ENCODE peak calls at places on chromosomes 16 and 17, in four cellular contexts. G is AG04450, I is GM12865, S is heart right ventricle. D is an unnamed sample.

GRCh38 chr17:76546556-76547182 is 6.8 kb downstream of the PRCD start:
- DNase-seq in I (no peak), S (no peak), G (peak), D (peak)

GRCh38 chr17:75105269-75106080 is 4.3 kb upstream of the ARMC7 start:
- DNase-seq in I (peak), S (no peak), G (no peak), D (no peak)

GRCh38 chr16:65254144-65254543 is 132.3 kb upstream of the CDH11 start:
- DNase-seq in S (no peak), G (no peak), I (no peak), D (no peak)

GRCh38 chr16:28873543-28874201 is 4.6 kb upstream of the ATP2A1 start:
- DNase-seq in G (no peak), I (peak), S (no peak), D (no peak)

GRCh38 chr17:67488161-67488560 is 111.1 kb downstream of the PITPNC1 start:
- DNase-seq in G (no peak), S (peak), I (no peak), D (no peak)

GRCh38 chr16:82082543-82083244 is 47.6 kb downstream of the HSD17B2 start:
- DNase-seq in I (peak), S (no peak), G (no peak), D (no peak)

GRCh38 chr16:86718118-86718517 is 139.8 kb downstream of the FOXL1 start:
- DNase-seq in G (no peak), S (no peak), I (peak), D (no peak)

GRCh38 chr17:35972535-35972934 is 8.8 kb downstream of the CCL16 start:
- DNase-seq in S (no peak), G (no peak), I (no peak), D (no peak)

GRCh38 chr17:251531-251930 is 70.1 kb upstream of the DOC2B start:
- DNase-seq in G (no peak), S (no peak), I (no peak), D (no peak)

GRCh38 chr17:69090365-69090764 is 29.6 kb upstream of the ABCA9 start:
- DNase-seq in S (no peak), G (no peak), I (no peak), D (no peak)

GRCh38 chr17:17712268-17712924 is 31.1 kb downstream of the RAI1 start:
- DNase-seq in I (peak), S (no peak), G (peak), D (peak)

GRCh38 chr17:44002141-44002848 is 2.1 kb upstream of the NAGS start:
- DNase-seq in S (no peak), I (no peak), G (peak), D (peak)

GRCh38 chr17:11251561-11252107 is 10.6 kb downstream of the SHISA6 start:
- DNase-seq in S (no peak), G (no peak), I (no peak), D (no peak)

GRCh38 chr17:48970865-48971687 is 2.7 kb upstream of the GIP start:
- DNase-seq in S (no peak), I (no peak), G (no peak), D (no peak)

GRCh38 chr17:41615454-41615853 is 2.9 kb upstream of the KRT16 start:
- DNase-seq in I (no peak), S (no peak), G (no peak), D (no peak)

GRCh38 chr16:28193530-28194423 is 18.0 kb downstream of the XPO6 start:
- DNase-seq in S (no peak), I (peak), G (peak), D (peak)

GRCh38 chr17:32941419-32942032 is 13.6 kb downstream of the TMEM98 start:
- DNase-seq in S (no peak), I (no peak), G (no peak), D (no peak)

GRCh38 chr17:28145348-28145747 is 102.9 kb downstream of the NLK start:
- DNase-seq in G (no peak), S (no peak), I (no peak), D (no peak)

GRCh38 chr16:89191033-89191900 is 9.1 kb downstream of the SLC22A31 start:
- DNase-seq in I (no peak), G (no peak), S (no peak), D (no peak)

GRCh38 chr16:1470543-1471251 is 4.1 kb downstream of the CLCN7 start:
- DNase-seq in S (no peak), G (no peak), I (no peak), D (no peak)

GRCh38 chr17:81911277-81911961 is at the start of gene PCYT2:
- DNase-seq in I (peak), G (peak), S (peak), D (no peak)

GRCh38 chr17:81913394-81914102 is 2.3 kb upstream of the PCYT2 start:
- DNase-seq in S (no peak), I (no peak), G (no peak), D (no peak)

GRCh38 chr17:81912441-81913309 is 1.5 kb upstream of the PCYT2 start:
- DNase-seq in G (no peak), S (no peak), I (no peak), D (no peak)

GRCh38 chr17:81910840-81911276 is 341 bp downstream of the PCYT2 start:
- DNase-seq in S (no peak), G (no peak), I (no peak), D (no peak)

DNA sequence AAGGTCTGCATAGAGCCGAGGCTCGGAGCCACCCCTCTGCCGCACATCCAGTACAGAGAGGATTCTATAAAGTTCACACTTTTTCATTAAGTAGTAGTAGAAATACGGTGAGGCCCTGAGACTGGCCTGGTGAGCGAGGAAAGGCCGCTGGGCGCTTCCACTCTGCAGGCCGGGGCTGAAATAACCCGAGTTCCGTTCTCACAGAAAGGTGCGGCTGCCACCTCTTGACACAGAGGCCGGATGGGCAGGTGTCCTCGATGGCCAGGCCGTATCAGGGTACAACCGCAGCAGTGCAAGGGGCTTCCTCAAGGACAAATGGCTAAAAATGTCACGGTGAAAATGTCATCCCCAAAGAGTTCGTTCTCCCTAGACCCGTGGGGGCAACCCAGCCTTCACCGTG is 770 bp upstream of the PCYT2 start:
- DNase-seq in G (no peak), S (no peak), I (no peak), D (no peak)
- TF ChIP-seq CTCF in G (no peak), S (no peak), I (no peak), D (no peak)

DNA sequence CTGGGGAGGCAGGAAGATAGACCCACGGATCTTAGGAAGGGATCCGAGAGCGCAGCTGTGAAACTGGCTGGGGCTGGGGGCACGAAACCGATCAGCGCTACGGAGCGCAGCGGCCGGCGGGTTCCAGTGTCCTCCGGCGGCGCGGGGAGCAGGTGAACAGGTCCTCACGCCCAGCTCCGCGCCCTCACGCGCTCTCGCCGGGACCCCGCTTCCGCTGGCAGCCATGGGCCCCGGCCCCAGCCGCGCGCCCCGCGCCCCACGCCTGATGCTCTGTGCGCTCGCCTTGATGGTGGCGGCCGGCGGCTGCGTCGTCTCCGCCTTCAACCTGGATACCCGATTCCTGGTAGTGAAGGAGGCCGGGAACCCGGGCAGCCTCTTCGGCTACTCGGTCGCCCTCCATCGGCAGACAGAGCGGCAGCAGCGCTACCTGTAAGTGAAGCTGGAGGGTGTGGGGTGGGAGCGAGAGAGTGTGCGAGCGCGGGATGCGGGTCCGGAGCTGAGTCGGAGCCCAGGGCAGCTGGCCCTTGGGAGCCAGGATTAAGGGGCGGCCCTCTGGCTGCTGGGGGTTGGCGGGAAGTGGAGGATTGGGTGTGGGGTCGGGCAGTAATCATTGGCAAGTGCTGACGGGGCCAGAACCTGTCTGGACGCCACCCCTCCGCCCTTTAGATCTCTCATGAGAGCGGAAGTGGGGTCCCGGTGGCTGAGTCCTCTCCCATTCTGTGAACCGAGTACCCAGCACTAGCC is 479 bp downstream of the ITGA3 start:
- DNase-seq in S (no peak), G (no peak), I (peak), D (no peak)
- TF ChIP-seq CTCF in S (peak), G (peak), I (peak), D (peak)

GRCh38 chr16:49858200-49859129 is 2.6 kb upstream of the ZNF423 start:
- DNase-seq in I (peak), S (peak), G (no peak), D (no peak)

GRCh38 chr16:49855280-49855821 is 561 bp downstream of the ZNF423 start:
- DNase-seq in I (peak), S (peak), G (peak), D (peak)

GRCh38 chr16:49857423-49858181 is 1.7 kb upstream of the ZNF423 start:
- DNase-seq in G (no peak), S (peak), I (peak), D (no peak)

GRCh38 chr16:49855822-49856740 is at the start of gene ZNF423:
- DNase-seq in S (no peak), G (no peak), I (peak), D (no peak)

GRCh38 chr16:49856741-49857330 is 924 bp upstream of the ZNF423 start:
- DNase-seq in S (peak), I (peak), G (peak), D (peak)
- TF ChIP-seq CTCF in S (peak), I (peak), G (peak), D (peak)

DNA sequence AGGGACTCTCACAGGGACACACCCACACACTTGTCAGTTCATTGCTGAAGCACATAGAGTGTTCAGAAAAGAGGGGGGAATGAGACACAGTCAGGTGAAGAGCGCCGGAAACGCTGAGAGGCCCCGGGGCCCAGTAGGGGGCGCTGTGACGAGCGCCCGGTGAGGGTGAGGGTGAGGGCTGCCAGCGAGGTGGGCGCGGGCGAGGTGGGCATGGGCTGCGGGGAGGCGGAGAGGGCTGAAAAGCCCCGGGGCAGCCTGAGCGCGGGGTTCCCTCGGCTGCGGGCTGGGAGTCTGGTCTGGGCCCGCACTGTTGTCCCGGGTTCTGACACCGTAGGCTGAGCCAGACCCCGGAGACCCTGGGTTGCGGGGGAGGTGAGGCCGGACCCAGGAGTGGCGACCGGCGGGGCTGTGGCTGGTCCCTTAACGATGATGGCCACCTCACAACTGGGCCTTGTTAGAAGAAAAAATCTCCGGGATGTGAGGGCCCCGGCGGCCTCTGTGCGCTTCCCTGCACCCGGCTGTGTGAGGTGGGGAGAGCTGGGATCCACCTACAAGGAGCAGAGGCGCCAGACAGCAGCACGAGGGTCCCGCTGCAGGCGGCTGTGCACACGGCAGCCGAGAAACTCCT is 91.4 kb downstream of the C16orf78 start:
- DNase-seq in I (no peak), G (no peak), S (no peak), D (no peak)
- TF ChIP-seq CTCF in I (peak), G (no peak), S (peak), D (no peak)

GRCh38 chr16:17304814-17305169 is 166.0 kb downstream of the XYLT1 start:
- DNase-seq in S (no peak), G (no peak), I (no peak), D (no peak)
- TF ChIP-seq CTCF in S (no peak), G (peak), I (no peak), D (no peak)

DNA sequence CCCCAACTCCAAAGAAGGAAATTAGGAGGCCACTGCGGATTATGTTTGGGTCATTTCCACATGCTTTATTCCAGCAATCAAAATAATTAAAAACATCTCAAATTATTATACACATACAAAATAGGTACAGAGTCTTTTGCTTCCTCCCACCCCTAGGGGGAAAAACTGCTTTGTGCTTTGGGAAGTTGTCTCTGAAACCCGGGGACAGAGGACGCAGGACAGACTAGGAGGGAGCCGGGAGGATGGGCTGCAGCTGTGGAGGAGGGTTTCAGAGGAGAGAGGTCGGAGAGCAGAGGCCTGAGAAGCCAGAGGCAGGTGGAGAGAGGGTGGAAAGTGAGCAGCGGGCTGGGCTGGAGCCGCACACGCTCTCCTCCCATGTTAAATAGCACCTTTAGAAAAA is 17.4 kb downstream of the COL1A1 start:
- DNase-seq in G (no peak), I (no peak), S (no peak), D (no peak)
- TF ChIP-seq CTCF in G (peak), I (no peak), S (no peak), D (peak)

DNA sequence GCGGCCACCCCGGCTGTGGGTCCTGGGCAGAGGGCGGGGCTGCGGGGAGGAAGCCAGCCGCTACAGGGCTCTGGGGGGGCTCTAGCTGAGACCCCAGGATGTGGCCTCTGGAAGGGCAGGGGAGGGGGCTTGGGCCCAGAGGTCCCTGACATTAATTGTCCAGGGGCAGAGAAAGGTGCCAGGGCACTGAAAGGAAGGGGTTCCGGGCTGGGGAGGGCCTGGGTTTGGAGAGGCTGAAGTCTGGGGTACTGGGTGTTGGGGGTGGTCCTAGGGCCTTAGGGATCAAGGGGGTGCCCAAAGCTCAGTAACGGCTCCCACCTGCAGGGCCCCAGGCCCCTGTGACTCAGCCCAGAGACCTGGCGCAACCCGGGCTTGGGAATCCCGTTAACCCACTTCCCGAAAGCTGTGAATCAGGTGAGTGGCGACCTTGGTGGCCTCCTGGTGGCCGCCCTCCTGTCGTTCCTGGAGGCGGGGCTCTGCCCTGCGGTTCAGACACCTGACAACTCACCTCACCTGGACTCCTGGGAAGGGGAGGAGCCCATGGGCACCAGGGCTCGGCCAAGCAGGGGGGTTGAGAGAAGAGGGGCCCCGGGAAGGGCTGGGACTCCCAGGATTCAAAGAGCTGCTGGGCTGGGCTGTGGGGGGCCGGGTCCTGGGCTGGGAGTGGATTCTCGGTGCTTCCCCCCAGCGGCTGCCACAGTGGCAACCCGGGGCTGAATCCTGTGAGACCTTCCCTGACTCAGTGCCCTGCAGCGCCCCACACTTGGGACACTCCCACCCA is 465 bp upstream of the PRSS22 start:
- DNase-seq in G (no peak), I (no peak), S (no peak), D (no peak)
- TF ChIP-seq CTCF in G (no peak), I (no peak), S (no peak), D (no peak)

DNA sequence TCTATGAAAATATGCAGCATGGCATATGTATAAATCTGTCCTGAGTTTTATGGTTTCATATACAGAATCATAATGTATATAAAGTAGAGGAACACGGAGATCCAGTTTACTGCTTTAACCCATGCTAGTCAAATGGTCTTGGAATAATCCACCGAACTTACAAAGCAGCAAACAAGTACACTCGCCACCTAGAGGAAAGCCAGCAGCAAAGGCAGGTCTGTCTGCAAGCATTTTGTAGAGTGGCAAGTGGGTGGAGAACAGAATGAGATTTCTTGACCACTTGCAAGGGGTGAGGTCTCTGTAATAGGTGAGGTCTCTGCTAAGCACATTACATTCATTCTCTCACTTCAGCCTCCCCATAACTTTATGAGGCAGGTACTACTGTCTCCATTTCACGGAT is 308.3 kb downstream of the CA10 start:
- DNase-seq in I (peak), S (no peak), G (no peak), D (no peak)
- TF ChIP-seq CTCF in I (no peak), S (no peak), G (no peak), D (no peak)

GRCh38 chr16:2883027-2883846 is at the start of gene FLYWCH2:
- DNase-seq in S (peak), I (peak), G (peak), D (peak)
- TF ChIP-seq CTCF in S (peak), I (no peak), G (no peak), D (no peak)

D was measured in AG09319.